ENCODE peak calls at places on chromosomes 4 and X, in four cellular contexts. One of them, this sample, is unnamed.
A peak's percentile ranks its signal among the peaks of the same experiment; 100 is the strongest.

GRCh38 chr4:76639292-76639691 is 204.3 kb downstream of the SHROOM3 start:
- DNase-seq in brain microvascular endothelial cell: no peak
- DNase-seq in HEK293T: no peak
- DNase-seq in hypothalamus: no peak
- DNase-seq in this sample: peak; percentile 90

GRCh38 chr4:140309124-140309870 is 64.1 kb upstream of the SCOC start:
- DNase-seq in brain microvascular endothelial cell: peak; percentile 42
- DNase-seq in HEK293T: no peak
- DNase-seq in hypothalamus: no peak
- DNase-seq in this sample: peak; percentile 22

GRCh38 chr4:121484633-121485032 is 103.8 kb upstream of the QRFPR start:
- DNase-seq in brain microvascular endothelial cell: peak; percentile 64
- DNase-seq in HEK293T: peak; percentile 37
- DNase-seq in hypothalamus: no peak
- DNase-seq in this sample: peak; percentile 9

GRCh38 chr4:56506110-56506705 is 617 bp downstream of the ARL9 start:
- DNase-seq in brain microvascular endothelial cell: no peak
- DNase-seq in HEK293T: no peak
- DNase-seq in hypothalamus: no peak
- DNase-seq in this sample: no peak

GRCh38 chr4:106266201-106266600 is 49.8 kb downstream of the TBCK start:
- DNase-seq in brain microvascular endothelial cell: peak; percentile 59
- DNase-seq in HEK293T: peak; percentile 14
- DNase-seq in hypothalamus: no peak
- DNase-seq in this sample: no peak

GRCh38 chr4:143511906-143512305 is 1.6 kb upstream of the SMARCA5 start:
- DNase-seq in brain microvascular endothelial cell: no peak
- DNase-seq in HEK293T: no peak
- DNase-seq in hypothalamus: no peak
- DNase-seq in this sample: no peak

GRCh38 chr4:74111990-74112389 is 13.0 kb upstream of the CXCL2 start:
- DNase-seq in brain microvascular endothelial cell: peak; percentile 85
- DNase-seq in HEK293T: no peak
- DNase-seq in hypothalamus: no peak
- DNase-seq in this sample: no peak

GRCh38 chr4:122635205-122635604 is 14.3 kb upstream of the IL21 start:
- DNase-seq in brain microvascular endothelial cell: no peak
- DNase-seq in HEK293T: no peak
- DNase-seq in hypothalamus: no peak
- DNase-seq in this sample: no peak

GRCh38 chr4:10083331-10083769 is 33.2 kb downstream of the WDR1 start:
- DNase-seq in brain microvascular endothelial cell: no peak
- DNase-seq in HEK293T: no peak
- DNase-seq in hypothalamus: no peak
- DNase-seq in this sample: no peak

GRCh38 chrX:12974217-12974796 is 603 bp upstream of the TMSB4X start:
- DNase-seq in brain microvascular endothelial cell: no peak
- DNase-seq in HEK293T: no peak
- DNase-seq in hypothalamus: peak; percentile 8
- DNase-seq in this sample: peak; percentile 67

GRCh38 chr4:183407128-183407585 is 37.3 kb upstream of the CDKN2AIP start:
- DNase-seq in brain microvascular endothelial cell: peak; percentile 67
- DNase-seq in HEK293T: peak; percentile 71
- DNase-seq in hypothalamus: peak; percentile 83
- DNase-seq in this sample: peak; percentile 68

GRCh38 chr4:1082215-1083182 is 30.9 kb downstream of the RNF212 start:
- DNase-seq in brain microvascular endothelial cell: peak; percentile 44
- DNase-seq in HEK293T: no peak
- DNase-seq in hypothalamus: no peak
- DNase-seq in this sample: peak; percentile 91

GRCh38 chrX:13911581-13911980 is 94.7 kb upstream of the GPM6B start:
- DNase-seq in brain microvascular endothelial cell: no peak
- DNase-seq in HEK293T: no peak
- DNase-seq in hypothalamus: no peak
- DNase-seq in this sample: peak; percentile 13

GRCh38 chr4:76457885-76458284 is 22.9 kb downstream of the SHROOM3 start:
- DNase-seq in brain microvascular endothelial cell: peak; percentile 39
- DNase-seq in HEK293T: no peak
- DNase-seq in hypothalamus: no peak
- DNase-seq in this sample: no peak

GRCh38 chr4:5955201-5955821 is 62.4 kb upstream of the CRMP1 start:
- DNase-seq in brain microvascular endothelial cell: no peak
- DNase-seq in HEK293T: no peak
- DNase-seq in hypothalamus: no peak
- DNase-seq in this sample: no peak

GRCh38 chrX:38864165-38864564 is 62.9 kb downstream of the MID1IP1 start:
- DNase-seq in brain microvascular endothelial cell: no peak
- DNase-seq in HEK293T: no peak
- DNase-seq in hypothalamus: no peak
- DNase-seq in this sample: no peak

GRCh38 chr4:155787113-155787710 is 28.4 kb downstream of the GUCY1B1 start:
- DNase-seq in brain microvascular endothelial cell: peak; percentile 64
- DNase-seq in HEK293T: peak; percentile 50
- DNase-seq in hypothalamus: no peak
- DNase-seq in this sample: no peak